ENCODE peak calls at places on chromosomes 4 and X, in seven cellular contexts. W is ovary, U is endodermal cell, C is uterus, X is upper lobe of left lung, M is OCI-LY7, R is left ventricle myocardium inferior. O is an unnamed sample. For H3K9me3, the result is how much of the 10 kb centered on the place peaks cover.

GRCh38 chr4:692771-693554 is 4.0 kb upstream of the SLC49A3 start:
- DNase-seq in M (no peak), U (no peak), X (peak), C (no peak), R (no peak), W (no peak), O (no peak)

GRCh38 chrX:151476597-151476996 is 79.6 kb downstream of the VMA21 start:
- DNase-seq in U (no peak), C (no peak), R (no peak), W (no peak), X (no peak), M (no peak), O (no peak)

GRCh38 chr4:96354036-96354712 is 514.3 kb downstream of the PDHA2 start:
- DNase-seq in W (no peak), X (no peak), C (no peak), M (no peak), R (no peak), U (no peak), O (no peak)

GRCh38 chr4:185576314-185576713 is 41.0 kb upstream of the PDLIM3 start:
- DNase-seq in R (no peak), C (no peak), M (no peak), W (no peak), X (no peak), U (no peak), O (no peak)

GRCh38 chr4:4519296-4519898 is 22.5 kb downstream of the STX18 start:
- DNase-seq in U (no peak), R (no peak), W (no peak), M (no peak), C (no peak), X (no peak), O (no peak)

GRCh38 chrX:27336466-27337091 is 126.6 kb downstream of the PPP4R3C start:
- DNase-seq in U (peak), R (no peak), W (peak), X (no peak), C (no peak), M (peak), O (no peak)

GRCh38 chrX:97326456-97326855 is 442.7 kb downstream of the RPA4 start:
- DNase-seq in C (no peak), M (peak), X (no peak), W (no peak), U (no peak), R (no peak), O (no peak)

GRCh38 chrX:37959212-37960021 is 46.9 kb upstream of the SYTL5 start:
- DNase-seq in W (no peak), M (no peak), R (no peak), X (no peak), U (no peak), C (no peak), O (no peak)

GRCh38 chr4:76210502-76210901 is 3.1 kb downstream of the SCARB2 start:
- DNase-seq in C (no peak), W (no peak), M (no peak), X (no peak), R (no peak), U (no peak), O (no peak)

GRCh38 chr4:120694973-120695372 is 227.6 kb downstream of the PRDM5 start:
- DNase-seq in U (no peak), W (no peak), M (no peak), X (no peak), R (no peak), C (no peak), O (no peak)

GRCh38 chr4:73507541-73507940 is 26.0 kb downstream of the AFM start:
- DNase-seq in W (no peak), U (no peak), X (no peak), M (no peak), R (no peak), C (no peak), O (no peak)

GRCh38 chr4:26719954-26720552 is 136.2 kb downstream of the TBC1D19 start:
- DNase-seq in C (no peak), W (no peak), R (no peak), U (no peak), X (no peak), M (peak), O (no peak)
- TF ChIP-seq CTCF in C (peak), W (peak), R (peak), U (peak), X (no peak), M (peak), O (peak)

DNA sequence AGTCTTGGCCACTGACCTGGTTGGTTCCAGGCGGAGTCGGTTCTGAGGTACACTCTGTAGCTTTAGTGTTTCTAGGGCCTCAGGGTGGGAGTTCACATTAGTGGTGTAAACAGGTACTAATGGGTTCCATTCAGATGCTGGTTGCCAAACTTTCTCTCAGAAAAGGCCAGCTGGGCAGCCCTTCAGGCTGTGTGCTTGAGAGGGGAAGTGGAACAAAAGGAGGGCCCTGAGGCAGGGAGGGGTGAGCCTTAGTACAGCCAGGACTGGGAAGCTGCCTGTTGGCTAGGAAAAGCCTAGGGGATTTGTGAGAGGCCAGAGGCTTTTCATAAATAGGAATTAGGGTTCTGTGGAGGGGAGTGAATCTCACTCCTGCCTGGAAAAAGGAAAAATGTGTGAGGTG is 24.9 kb downstream of the NHSL2 start:
- DNase-seq in U (peak), M (no peak), W (peak), R (no peak), X (no peak), C (peak), O (no peak)
- H3K9me3 ChIP-seq in U (under half), M (under half), W (under half), R (under half), X (under half), C (under half), O (under half)

DNA sequence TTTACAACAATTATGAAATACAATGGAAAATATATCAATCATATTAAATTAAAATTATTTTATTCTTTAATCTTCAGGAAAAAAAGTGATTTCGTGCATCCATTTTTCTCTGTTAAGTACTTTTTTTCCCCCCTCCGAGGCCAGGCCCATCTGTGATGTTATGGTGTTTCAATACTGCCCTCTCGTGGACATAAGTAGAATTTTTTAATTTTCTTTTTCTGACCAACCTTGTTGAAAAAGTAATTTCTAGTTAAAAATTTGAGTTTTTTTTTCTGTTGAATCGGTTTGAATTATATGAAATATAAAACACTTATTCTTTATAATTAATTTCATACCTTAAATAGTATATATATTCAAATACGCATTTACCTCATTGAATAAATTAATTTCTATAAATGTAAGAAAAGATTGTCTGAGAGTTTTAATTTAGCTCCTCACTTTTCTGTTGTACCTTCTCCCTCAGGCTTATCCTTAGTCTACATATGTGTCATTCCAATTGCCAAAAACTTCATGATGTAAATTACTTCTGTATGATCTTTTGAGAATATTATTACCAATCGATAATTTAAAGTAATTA is 175.8 kb upstream of the TECRL start:
- DNase-seq in W (no peak), U (peak), C (no peak), M (peak), R (no peak), X (no peak), O (no peak)
- TF ChIP-seq CTCF in W (no peak), U (peak), C (peak), M (peak), R (peak), X (no peak), O (peak)

GRCh38 chrX:55196688-55197087 is 23.5 kb upstream of the PAGE5 start:
- DNase-seq in W (no peak), C (no peak), X (no peak), U (no peak), M (no peak), R (no peak), O (no peak)

GRCh38 chrX:55206152-55206941 is 13.8 kb upstream of the PAGE5 start:
- DNase-seq in C (no peak), X (no peak), U (no peak), W (no peak), M (no peak), R (no peak), O (no peak)

DNA sequence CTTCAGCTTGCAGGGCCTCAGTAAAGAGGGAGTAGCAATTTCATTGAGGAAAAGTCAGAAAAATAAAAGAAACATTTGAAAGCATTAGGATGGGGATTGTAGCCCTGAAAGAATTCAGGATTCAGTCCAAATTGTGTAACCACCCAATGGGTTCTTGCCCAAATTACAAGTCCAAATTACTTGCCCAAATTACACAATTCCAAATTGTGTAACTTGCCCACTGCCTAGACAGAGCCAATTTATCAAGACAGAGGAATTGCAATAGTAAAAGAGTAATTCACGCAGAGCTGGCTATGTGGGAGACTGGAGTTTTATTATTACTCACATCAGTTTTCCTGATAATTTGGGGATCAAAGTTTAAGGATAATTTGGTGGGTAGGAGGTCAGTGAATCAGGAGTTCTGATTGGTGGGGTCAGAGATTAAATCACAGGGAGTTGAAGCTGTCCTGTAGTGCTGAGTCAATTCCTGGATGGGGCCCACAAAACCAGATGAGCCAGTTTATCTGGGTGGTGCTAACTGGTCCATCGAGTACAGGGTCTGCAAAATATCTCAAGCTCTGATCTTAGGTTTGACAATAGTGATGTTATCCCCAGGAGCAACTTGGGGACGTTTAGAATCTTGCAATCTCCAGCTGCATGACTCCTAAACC is 18.1 kb upstream of the PAGE5 start:
- DNase-seq in C (no peak), R (no peak), U (no peak), W (no peak), X (no peak), M (no peak), O (no peak)
- H3K9me3 ChIP-seq in C (under half), R (under half), U (under half), W (under half), X (under half), M (under half), O (under half)